ENCODE peak calls at places on chromosomes 16 and 17, in ten cellular contexts. One of them, this sample, is unnamed.

GRCh38 chr16:79436885-79437284 is 163.7 kb downstream of the MAF start:
- DNase-seq in fibroblast of the aortic adventitia: no peak
- DNase-seq in activated T-helper 1 cell treated with anti-CD3 and anti-CD28 coated beads, Interleukin-2, amount 50 U/mL, for 16 hours: no peak
- DNase-seq in occipital lobe: no peak
- DNase-seq in AG20443: no peak
- DNase-seq in stimulated activated CD4-positive, alpha-beta T cell treated with anti-CD3 and anti-CD28 coated beads, TNF-alpha, amount 100 ng/mL, for 4 hours: no peak
- DNase-seq in neuronal stem cell: no peak
- DNase-seq in thyroid gland: no peak
- DNase-seq in Daoy: no peak
- DNase-seq in astrocyte of the spinal cord: no peak
- DNase-seq in this sample: no peak

GRCh38 chr17:62614142-62614541 is 13.3 kb upstream of the MRC2 start:
- DNase-seq in AG20443: peak; percentile 78
- DNase-seq in occipital lobe: no peak
- DNase-seq in stimulated activated CD4-positive, alpha-beta T cell treated with anti-CD3 and anti-CD28 coated beads, TNF-alpha, amount 100 ng/mL, for 4 hours: no peak
- DNase-seq in activated T-helper 1 cell treated with anti-CD3 and anti-CD28 coated beads, Interleukin-2, amount 50 U/mL, for 16 hours: no peak
- DNase-seq in fibroblast of the aortic adventitia: peak; percentile 86
- DNase-seq in thyroid gland: no peak
- DNase-seq in Daoy: no peak
- DNase-seq in neuronal stem cell: no peak
- DNase-seq in astrocyte of the spinal cord: peak; percentile 87
- DNase-seq in this sample: peak; percentile 92

GRCh38 chr16:30115238-30115637 is 1.9 kb upstream of the GDPD3 start:
- DNase-seq in Daoy: no peak
- DNase-seq in fibroblast of the aortic adventitia: no peak
- DNase-seq in astrocyte of the spinal cord: no peak
- DNase-seq in activated T-helper 1 cell treated with anti-CD3 and anti-CD28 coated beads, Interleukin-2, amount 50 U/mL, for 16 hours: no peak
- DNase-seq in stimulated activated CD4-positive, alpha-beta T cell treated with anti-CD3 and anti-CD28 coated beads, TNF-alpha, amount 100 ng/mL, for 4 hours: no peak
- DNase-seq in neuronal stem cell: no peak
- DNase-seq in thyroid gland: no peak
- DNase-seq in occipital lobe: no peak
- DNase-seq in AG20443: no peak
- DNase-seq in this sample: no peak

GRCh38 chr17:81074875-81075274 is 39.9 kb downstream of the BAIAP2 start:
- DNase-seq in occipital lobe: no peak
- DNase-seq in Daoy: no peak
- DNase-seq in neuronal stem cell: no peak
- DNase-seq in thyroid gland: no peak
- DNase-seq in activated T-helper 1 cell treated with anti-CD3 and anti-CD28 coated beads, Interleukin-2, amount 50 U/mL, for 16 hours: no peak
- DNase-seq in AG20443: peak; percentile 65
- DNase-seq in fibroblast of the aortic adventitia: no peak
- DNase-seq in astrocyte of the spinal cord: no peak
- DNase-seq in stimulated activated CD4-positive, alpha-beta T cell treated with anti-CD3 and anti-CD28 coated beads, TNF-alpha, amount 100 ng/mL, for 4 hours: no peak
- DNase-seq in this sample: no peak

GRCh38 chr17:5241861-5242671 is 7.4 kb upstream of the SCIMP start:
- DNase-seq in AG20443: no peak
- DNase-seq in Daoy: no peak
- DNase-seq in stimulated activated CD4-positive, alpha-beta T cell treated with anti-CD3 and anti-CD28 coated beads, TNF-alpha, amount 100 ng/mL, for 4 hours: no peak
- DNase-seq in fibroblast of the aortic adventitia: no peak
- DNase-seq in activated T-helper 1 cell treated with anti-CD3 and anti-CD28 coated beads, Interleukin-2, amount 50 U/mL, for 16 hours: peak; percentile 2
- DNase-seq in astrocyte of the spinal cord: no peak
- DNase-seq in neuronal stem cell: no peak
- DNase-seq in occipital lobe: no peak
- DNase-seq in thyroid gland: no peak
- DNase-seq in this sample: no peak

GRCh38 chr17:15171433-15172047 is 93.6 kb downstream of the PMP22 start:
- DNase-seq in occipital lobe: peak; percentile 25
- DNase-seq in astrocyte of the spinal cord: peak; percentile 80
- DNase-seq in AG20443: peak; percentile 87
- DNase-seq in Daoy: peak; percentile 83
- DNase-seq in fibroblast of the aortic adventitia: peak; percentile 71
- DNase-seq in stimulated activated CD4-positive, alpha-beta T cell treated with anti-CD3 and anti-CD28 coated beads, TNF-alpha, amount 100 ng/mL, for 4 hours: no peak
- DNase-seq in neuronal stem cell: peak; percentile 54
- DNase-seq in thyroid gland: peak; percentile 84
- DNase-seq in activated T-helper 1 cell treated with anti-CD3 and anti-CD28 coated beads, Interleukin-2, amount 50 U/mL, for 16 hours: no peak
- DNase-seq in this sample: peak; percentile 60

GRCh38 chr17:50719924-50720805 is 762 bp downstream of the LUC7L3 start:
- DNase-seq in stimulated activated CD4-positive, alpha-beta T cell treated with anti-CD3 and anti-CD28 coated beads, TNF-alpha, amount 100 ng/mL, for 4 hours: no peak
- DNase-seq in fibroblast of the aortic adventitia: no peak
- DNase-seq in thyroid gland: no peak
- DNase-seq in activated T-helper 1 cell treated with anti-CD3 and anti-CD28 coated beads, Interleukin-2, amount 50 U/mL, for 16 hours: no peak
- DNase-seq in Daoy: no peak
- DNase-seq in AG20443: no peak
- DNase-seq in occipital lobe: no peak
- DNase-seq in astrocyte of the spinal cord: peak; percentile 18
- DNase-seq in neuronal stem cell: no peak
- DNase-seq in this sample: no peak

GRCh38 chr17:49359990-49360795 is 1.9 kb downstream of the ZNF652 start:
- DNase-seq in activated T-helper 1 cell treated with anti-CD3 and anti-CD28 coated beads, Interleukin-2, amount 50 U/mL, for 16 hours: no peak
- DNase-seq in Daoy: no peak
- DNase-seq in neuronal stem cell: no peak
- DNase-seq in astrocyte of the spinal cord: no peak
- DNase-seq in occipital lobe: no peak
- DNase-seq in AG20443: no peak
- DNase-seq in stimulated activated CD4-positive, alpha-beta T cell treated with anti-CD3 and anti-CD28 coated beads, TNF-alpha, amount 100 ng/mL, for 4 hours: no peak
- DNase-seq in fibroblast of the aortic adventitia: peak; percentile 12
- DNase-seq in thyroid gland: no peak
- DNase-seq in this sample: no peak

GRCh38 chr16:71709231-71709781 is 15.2 kb downstream of the PHLPP2 start:
- DNase-seq in occipital lobe: no peak
- DNase-seq in Daoy: peak; percentile 6
- DNase-seq in neuronal stem cell: no peak
- DNase-seq in stimulated activated CD4-positive, alpha-beta T cell treated with anti-CD3 and anti-CD28 coated beads, TNF-alpha, amount 100 ng/mL, for 4 hours: no peak
- DNase-seq in fibroblast of the aortic adventitia: peak; percentile 66
- DNase-seq in thyroid gland: peak; percentile 13
- DNase-seq in activated T-helper 1 cell treated with anti-CD3 and anti-CD28 coated beads, Interleukin-2, amount 50 U/mL, for 16 hours: no peak
- DNase-seq in AG20443: peak; percentile 36
- DNase-seq in astrocyte of the spinal cord: peak; percentile 15
- DNase-seq in this sample: peak; percentile 34

GRCh38 chr16:3243882-3244281 is 8.9 kb upstream of the ZNF200 start:
- DNase-seq in occipital lobe: no peak
- DNase-seq in thyroid gland: no peak
- DNase-seq in activated T-helper 1 cell treated with anti-CD3 and anti-CD28 coated beads, Interleukin-2, amount 50 U/mL, for 16 hours: no peak
- DNase-seq in fibroblast of the aortic adventitia: no peak
- DNase-seq in astrocyte of the spinal cord: no peak
- DNase-seq in Daoy: peak; percentile 41
- DNase-seq in AG20443: no peak
- DNase-seq in stimulated activated CD4-positive, alpha-beta T cell treated with anti-CD3 and anti-CD28 coated beads, TNF-alpha, amount 100 ng/mL, for 4 hours: no peak
- DNase-seq in neuronal stem cell: no peak
- DNase-seq in this sample: no peak

GRCh38 chr17:37358098-37358829 is 17.5 kb upstream of the C17orf78 start:
- DNase-seq in thyroid gland: peak; percentile 61
- DNase-seq in neuronal stem cell: peak; percentile 90
- DNase-seq in occipital lobe: peak; percentile 52
- DNase-seq in fibroblast of the aortic adventitia: peak; percentile 44
- DNase-seq in astrocyte of the spinal cord: peak; percentile 62
- DNase-seq in stimulated activated CD4-positive, alpha-beta T cell treated with anti-CD3 and anti-CD28 coated beads, TNF-alpha, amount 100 ng/mL, for 4 hours: no peak
- DNase-seq in Daoy: peak; percentile 63
- DNase-seq in AG20443: peak; percentile 63
- DNase-seq in activated T-helper 1 cell treated with anti-CD3 and anti-CD28 coated beads, Interleukin-2, amount 50 U/mL, for 16 hours: no peak
- DNase-seq in this sample: peak; percentile 70

GRCh38 chr16:79163666-79164377 is 436.7 kb downstream of the MAF start:
- DNase-seq in Daoy: peak; percentile 28
- DNase-seq in fibroblast of the aortic adventitia: no peak
- DNase-seq in activated T-helper 1 cell treated with anti-CD3 and anti-CD28 coated beads, Interleukin-2, amount 50 U/mL, for 16 hours: no peak
- DNase-seq in stimulated activated CD4-positive, alpha-beta T cell treated with anti-CD3 and anti-CD28 coated beads, TNF-alpha, amount 100 ng/mL, for 4 hours: no peak
- DNase-seq in neuronal stem cell: no peak
- DNase-seq in occipital lobe: peak; percentile 14
- DNase-seq in AG20443: no peak
- DNase-seq in thyroid gland: no peak
- DNase-seq in astrocyte of the spinal cord: no peak
- DNase-seq in this sample: no peak

GRCh38 chr16:3754304-3754703 is 37.0 kb upstream of the TRAP1 start:
- DNase-seq in fibroblast of the aortic adventitia: peak; percentile 43
- DNase-seq in activated T-helper 1 cell treated with anti-CD3 and anti-CD28 coated beads, Interleukin-2, amount 50 U/mL, for 16 hours: no peak
- DNase-seq in AG20443: no peak
- DNase-seq in thyroid gland: no peak
- DNase-seq in astrocyte of the spinal cord: peak; percentile 31
- DNase-seq in occipital lobe: no peak
- DNase-seq in stimulated activated CD4-positive, alpha-beta T cell treated with anti-CD3 and anti-CD28 coated beads, TNF-alpha, amount 100 ng/mL, for 4 hours: no peak
- DNase-seq in neuronal stem cell: no peak
- DNase-seq in Daoy: no peak
- DNase-seq in this sample: no peak

GRCh38 chr16:60151987-60152386 is 1417.9 kb upstream of the GOT2 start:
- DNase-seq in thyroid gland: no peak
- DNase-seq in Daoy: no peak
- DNase-seq in AG20443: no peak
- DNase-seq in activated T-helper 1 cell treated with anti-CD3 and anti-CD28 coated beads, Interleukin-2, amount 50 U/mL, for 16 hours: no peak
- DNase-seq in occipital lobe: no peak
- DNase-seq in neuronal stem cell: no peak
- DNase-seq in fibroblast of the aortic adventitia: no peak
- DNase-seq in astrocyte of the spinal cord: no peak
- DNase-seq in stimulated activated CD4-positive, alpha-beta T cell treated with anti-CD3 and anti-CD28 coated beads, TNF-alpha, amount 100 ng/mL, for 4 hours: no peak
- DNase-seq in this sample: peak; percentile 1

GRCh38 chr16:15911198-15911597 is 22.8 kb upstream of the CEP20 start:
- DNase-seq in neuronal stem cell: no peak
- DNase-seq in activated T-helper 1 cell treated with anti-CD3 and anti-CD28 coated beads, Interleukin-2, amount 50 U/mL, for 16 hours: no peak
- DNase-seq in AG20443: no peak
- DNase-seq in fibroblast of the aortic adventitia: no peak
- DNase-seq in occipital lobe: no peak
- DNase-seq in astrocyte of the spinal cord: no peak
- DNase-seq in thyroid gland: no peak
- DNase-seq in Daoy: no peak
- DNase-seq in stimulated activated CD4-positive, alpha-beta T cell treated with anti-CD3 and anti-CD28 coated beads, TNF-alpha, amount 100 ng/mL, for 4 hours: no peak
- DNase-seq in this sample: no peak

GRCh38 chr17:17073006-17073626 is 30.9 kb downstream of the MPRIP start:
- DNase-seq in Daoy: no peak
- DNase-seq in astrocyte of the spinal cord: no peak
- DNase-seq in thyroid gland: no peak
- DNase-seq in neuronal stem cell: no peak
- DNase-seq in occipital lobe: no peak
- DNase-seq in AG20443: no peak
- DNase-seq in stimulated activated CD4-positive, alpha-beta T cell treated with anti-CD3 and anti-CD28 coated beads, TNF-alpha, amount 100 ng/mL, for 4 hours: no peak
- DNase-seq in fibroblast of the aortic adventitia: no peak
- DNase-seq in activated T-helper 1 cell treated with anti-CD3 and anti-CD28 coated beads, Interleukin-2, amount 50 U/mL, for 16 hours: no peak
- DNase-seq in this sample: no peak

GRCh38 chr17:77096570-77097214 is 44.1 kb upstream of the SEC14L1 start:
- DNase-seq in astrocyte of the spinal cord: peak; percentile 60
- DNase-seq in activated T-helper 1 cell treated with anti-CD3 and anti-CD28 coated beads, Interleukin-2, amount 50 U/mL, for 16 hours: no peak
- DNase-seq in thyroid gland: no peak
- DNase-seq in fibroblast of the aortic adventitia: peak; percentile 91
- DNase-seq in neuronal stem cell: no peak
- DNase-seq in stimulated activated CD4-positive, alpha-beta T cell treated with anti-CD3 and anti-CD28 coated beads, TNF-alpha, amount 100 ng/mL, for 4 hours: no peak
- DNase-seq in occipital lobe: no peak
- DNase-seq in AG20443: peak; percentile 59
- DNase-seq in Daoy: no peak
- DNase-seq in this sample: peak; percentile 78

GRCh38 chr16:57675752-57676623 is 7.9 kb downstream of the ADGRG3 start:
- DNase-seq in occipital lobe: no peak
- DNase-seq in AG20443: no peak
- DNase-seq in astrocyte of the spinal cord: no peak
- DNase-seq in stimulated activated CD4-positive, alpha-beta T cell treated with anti-CD3 and anti-CD28 coated beads, TNF-alpha, amount 100 ng/mL, for 4 hours: no peak
- DNase-seq in activated T-helper 1 cell treated with anti-CD3 and anti-CD28 coated beads, Interleukin-2, amount 50 U/mL, for 16 hours: no peak
- DNase-seq in neuronal stem cell: no peak
- DNase-seq in Daoy: peak; percentile 13
- DNase-seq in thyroid gland: no peak
- DNase-seq in fibroblast of the aortic adventitia: peak; percentile 24
- DNase-seq in this sample: no peak

GRCh38 chr16:8866118-8866883 is 2.5 kb downstream of the CARHSP1 start:
- DNase-seq in occipital lobe: peak; percentile 22
- DNase-seq in astrocyte of the spinal cord: peak; percentile 44
- DNase-seq in activated T-helper 1 cell treated with anti-CD3 and anti-CD28 coated beads, Interleukin-2, amount 50 U/mL, for 16 hours: no peak
- DNase-seq in fibroblast of the aortic adventitia: peak; percentile 48
- DNase-seq in neuronal stem cell: peak; percentile 94
- DNase-seq in Daoy: no peak
- DNase-seq in AG20443: peak; percentile 26
- DNase-seq in thyroid gland: peak; percentile 43
- DNase-seq in stimulated activated CD4-positive, alpha-beta T cell treated with anti-CD3 and anti-CD28 coated beads, TNF-alpha, amount 100 ng/mL, for 4 hours: no peak
- DNase-seq in this sample: no peak

GRCh38 chr16:1559446-1559975 is 26.0 kb downstream of the TMEM204 start:
- DNase-seq in stimulated activated CD4-positive, alpha-beta T cell treated with anti-CD3 and anti-CD28 coated beads, TNF-alpha, amount 100 ng/mL, for 4 hours: no peak
- DNase-seq in astrocyte of the spinal cord: no peak
- DNase-seq in occipital lobe: no peak
- DNase-seq in AG20443: no peak
- DNase-seq in thyroid gland: no peak
- DNase-seq in activated T-helper 1 cell treated with anti-CD3 and anti-CD28 coated beads, Interleukin-2, amount 50 U/mL, for 16 hours: no peak
- DNase-seq in fibroblast of the aortic adventitia: no peak
- DNase-seq in Daoy: no peak
- DNase-seq in neuronal stem cell: no peak
- DNase-seq in this sample: no peak

GRCh38 chr16:3413730-3414379 is 12.8 kb downstream of the ZNF174 start:
- DNase-seq in Daoy: peak; percentile 13
- DNase-seq in thyroid gland: peak; percentile 54
- DNase-seq in stimulated activated CD4-positive, alpha-beta T cell treated with anti-CD3 and anti-CD28 coated beads, TNF-alpha, amount 100 ng/mL, for 4 hours: no peak
- DNase-seq in astrocyte of the spinal cord: no peak
- DNase-seq in fibroblast of the aortic adventitia: no peak
- DNase-seq in activated T-helper 1 cell treated with anti-CD3 and anti-CD28 coated beads, Interleukin-2, amount 50 U/mL, for 16 hours: no peak
- DNase-seq in AG20443: no peak
- DNase-seq in occipital lobe: no peak
- DNase-seq in neuronal stem cell: no peak
- DNase-seq in this sample: no peak

GRCh38 chr17:78294356-78294755 is 62.9 kb downstream of the TMEM235 start:
- DNase-seq in AG20443: no peak
- DNase-seq in Daoy: no peak
- DNase-seq in activated T-helper 1 cell treated with anti-CD3 and anti-CD28 coated beads, Interleukin-2, amount 50 U/mL, for 16 hours: no peak
- DNase-seq in occipital lobe: no peak
- DNase-seq in stimulated activated CD4-positive, alpha-beta T cell treated with anti-CD3 and anti-CD28 coated beads, TNF-alpha, amount 100 ng/mL, for 4 hours: no peak
- DNase-seq in neuronal stem cell: no peak
- DNase-seq in fibroblast of the aortic adventitia: no peak
- DNase-seq in astrocyte of the spinal cord: no peak
- DNase-seq in thyroid gland: no peak
- DNase-seq in this sample: no peak

GRCh38 chr17:27612160-27612767 is 18.7 kb upstream of the LGALS9 start:
- DNase-seq in neuronal stem cell: no peak
- DNase-seq in activated T-helper 1 cell treated with anti-CD3 and anti-CD28 coated beads, Interleukin-2, amount 50 U/mL, for 16 hours: no peak
- DNase-seq in astrocyte of the spinal cord: no peak
- DNase-seq in thyroid gland: no peak
- DNase-seq in occipital lobe: no peak
- DNase-seq in Daoy: no peak
- DNase-seq in AG20443: no peak
- DNase-seq in stimulated activated CD4-positive, alpha-beta T cell treated with anti-CD3 and anti-CD28 coated beads, TNF-alpha, amount 100 ng/mL, for 4 hours: no peak
- DNase-seq in fibroblast of the aortic adventitia: no peak
- DNase-seq in this sample: no peak

This sample was measured in fibroblast of lung.